ENCODE peak calls at places on chromosomes 1 and 21, in eight cellular contexts. I is psoas muscle, Y is A172, K is NCI-H2171 treated with DMSO at 0.1 percent for 48 hours, F is NCI-H2081, V is amygdala, E is breast epithelium, X is EL. B is an unnamed sample.

GRCh38 chr1:240646861-240647260 is 34.9 kb upstream of the GREM2 start:
- DNase-seq in I (no peak), V (no peak), F (no peak), X (no peak), K (no peak), Y (no peak), E (no peak), B (no peak)

GRCh38 chr1:47555841-47556616 is 118.2 kb downstream of the FOXD2 start:
- DNase-seq in Y (no peak), I (no peak), F (no peak), K (no peak), E (no peak), X (no peak), V (no peak), B (no peak)

GRCh38 chr1:54459140-54459539 is 52.9 kb upstream of the SSBP3 start:
- DNase-seq in X (no peak), E (no peak), Y (no peak), K (peak), I (peak), F (no peak), V (no peak), B (no peak)

GRCh38 chr1:167400359-167400953 is 117.9 kb downstream of the CD247 start:
- DNase-seq in E (no peak), F (no peak), I (no peak), Y (no peak), K (no peak), X (no peak), V (no peak), B (no peak)

GRCh38 chr1:85617582-85618237 is 37.1 kb downstream of the CCN1 start:
- DNase-seq in K (no peak), Y (no peak), V (no peak), I (no peak), F (no peak), E (no peak), X (peak), B (no peak)

GRCh38 chr1:80153762-80154555 is 1147.4 kb upstream of the ADGRL4 start:
- DNase-seq in K (no peak), X (peak), E (no peak), Y (no peak), I (no peak), V (no peak), F (no peak), B (peak)

GRCh38 chr1:158055854-158056253 is 62.4 kb downstream of the KIRREL1 start:
- DNase-seq in K (no peak), V (no peak), E (no peak), Y (no peak), F (no peak), I (no peak), X (no peak), B (no peak)

GRCh38 chr1:212458817-212459216 is 26.1 kb downstream of the NENF start:
- DNase-seq in K (no peak), Y (no peak), E (no peak), I (no peak), X (no peak), F (no peak), V (no peak), B (no peak)

GRCh38 chr1:186155594-186155993 is 219.5 kb downstream of the TPR start:
- DNase-seq in K (peak), E (no peak), Y (peak), F (peak), X (peak), V (no peak), I (no peak), B (no peak)

GRCh38 chr1:240912821-240913220 is 300.9 kb upstream of the GREM2 start:
- DNase-seq in E (no peak), F (no peak), V (no peak), X (no peak), I (no peak), Y (no peak), K (no peak), B (no peak)

GRCh38 chr21:40668535-40669275 is 178.3 kb downstream of the DSCAM start:
- DNase-seq in I (no peak), V (no peak), X (no peak), Y (no peak), K (no peak), F (no peak), E (no peak), B (no peak)

GRCh38 chr1:230382060-230382491 is 44.1 kb downstream of the PGBD5 start:
- DNase-seq in F (no peak), K (no peak), Y (peak), I (no peak), X (peak), V (no peak), E (no peak), B (peak)

GRCh38 chr1:27563407-27564263 is 40.3 kb downstream of the AHDC1 start:
- DNase-seq in K (no peak), F (no peak), V (peak), Y (no peak), E (no peak), I (peak), X (peak), B (peak)

GRCh38 chr1:153000294-153000693 is 1.3 kb upstream of the SPRR3 start:
- DNase-seq in Y (peak), E (no peak), V (no peak), X (no peak), K (no peak), I (no peak), F (no peak), B (no peak)